ENCODE peak calls at places on chromosome 14, in eight cellular contexts. V is CD4-positive, alpha-beta memory T cell; P is GM23248; E is WERI-Rb-1; R is AG04449; Q is retinal pigment epithelial cell; X is pancreas; C is tibial artery. F is an unnamed sample.

GRCh38 chr14:98952595-98953325 is 319.2 kb downstream of the BCL11B start:
- DNase-seq in V (no peak), P (peak), E (no peak), R (no peak), Q (peak), X (no peak), C (no peak), F (peak)

GRCh38 chr14:51901475-51902024 is 41.1 kb downstream of the GNG2 start:
- DNase-seq in V (peak), P (no peak), E (no peak), R (no peak), Q (no peak), X (no peak), C (no peak), F (no peak)

GRCh38 chr14:20934148-20934762 is 21.0 kb upstream of the RNASE2 start:
- DNase-seq in V (no peak), P (peak), E (peak), R (no peak), Q (no peak), X (peak), C (no peak), F (no peak)

GRCh38 chr14:68593806-68594536 is 198.9 kb downstream of the ZFP36L1 start:
- DNase-seq in V (no peak), P (no peak), E (peak), R (no peak), Q (no peak), X (no peak), C (peak), F (peak)

GRCh38 chr14:101577221-101577909 is 16.1 kb downstream of the DIO3 start:
- DNase-seq in V (no peak), P (no peak), E (no peak), R (no peak), Q (no peak), X (no peak), C (no peak), F (no peak)

GRCh38 chr14:43411841-43412240 is 1095.2 kb downstream of the FSCB start:
- DNase-seq in V (no peak), P (no peak), E (no peak), R (no peak), Q (peak), X (no peak), C (no peak), F (no peak)

GRCh38 chr14:99426265-99426664 is 54.4 kb downstream of the SETD3 start:
- DNase-seq in V (no peak), P (no peak), E (peak), R (no peak), Q (no peak), X (no peak), C (no peak), F (no peak)

GRCh38 chr14:60861545-60862147 is 119.2 kb downstream of the TRMT5 start:
- DNase-seq in V (no peak), P (no peak), E (no peak), R (no peak), Q (no peak), X (no peak), C (no peak), F (no peak)

GRCh38 chr14:55638665-55639064 is 58.7 kb downstream of the KTN1 start:
- DNase-seq in V (no peak), P (peak), E (no peak), R (no peak), Q (no peak), X (no peak), C (no peak), F (no peak)

GRCh38 chr14:79051009-79051710 is 881.0 kb downstream of the NRXN3 start:
- DNase-seq in V (no peak), P (no peak), E (no peak), R (no peak), Q (no peak), X (no peak), C (no peak), F (no peak)

GRCh38 chr14:55122441-55122986 is 6.5 kb upstream of the LGALS3 start:
- DNase-seq in V (no peak), P (no peak), E (no peak), R (no peak), Q (no peak), X (peak), C (no peak), F (no peak)

GRCh38 chr14:93042968-93043940 is 72.5 kb downstream of the ITPK1 start:
- DNase-seq in V (no peak), P (peak), E (peak), R (no peak), Q (peak), X (peak), C (peak), F (no peak)

GRCh38 chr14:52950410-52950897 is 396 bp downstream of the FERMT2 start:
- DNase-seq in V (no peak), P (peak), E (peak), R (no peak), Q (no peak), X (peak), C (peak), F (no peak)

GRCh38 chr14:28780843-28781503 is 14.4 kb downstream of the FOXG1 start:
- DNase-seq in V (no peak), P (no peak), E (no peak), R (no peak), Q (no peak), X (no peak), C (no peak), F (no peak)

GRCh38 chr14:34098985-34099349 is 148.1 kb upstream of the EGLN3 start:
- DNase-seq in V (no peak), P (no peak), E (no peak), R (no peak), Q (no peak), X (no peak), C (no peak), F (no peak)

GRCh38 chr14:37122288-37122687 is 50.1 kb downstream of the SLC25A21 start:
- DNase-seq in V (no peak), P (peak), E (no peak), R (peak), Q (peak), X (no peak), C (no peak), F (peak)

GRCh38 chr14:44897844-44898151 is 63.9 kb downstream of the KLHL28 start:
- DNase-seq in V (no peak), P (no peak), E (no peak), R (no peak), Q (no peak), X (no peak), C (no peak), F (no peak)

GRCh38 chr14:44895716-44896115 is 66.0 kb downstream of the KLHL28 start:
- DNase-seq in V (no peak), P (peak), E (no peak), R (peak), Q (peak), X (no peak), C (no peak), F (peak)

GRCh38 chr14:44896275-44897040 is 65.3 kb downstream of the KLHL28 start:
- DNase-seq in V (no peak), P (no peak), E (no peak), R (no peak), Q (no peak), X (no peak), C (no peak), F (no peak)

GRCh38 chr14:44897041-44897843 is 64.5 kb downstream of the KLHL28 start:
- DNase-seq in V (peak), P (peak), E (peak), R (peak), Q (peak), X (peak), C (peak), F (peak)

DNA sequence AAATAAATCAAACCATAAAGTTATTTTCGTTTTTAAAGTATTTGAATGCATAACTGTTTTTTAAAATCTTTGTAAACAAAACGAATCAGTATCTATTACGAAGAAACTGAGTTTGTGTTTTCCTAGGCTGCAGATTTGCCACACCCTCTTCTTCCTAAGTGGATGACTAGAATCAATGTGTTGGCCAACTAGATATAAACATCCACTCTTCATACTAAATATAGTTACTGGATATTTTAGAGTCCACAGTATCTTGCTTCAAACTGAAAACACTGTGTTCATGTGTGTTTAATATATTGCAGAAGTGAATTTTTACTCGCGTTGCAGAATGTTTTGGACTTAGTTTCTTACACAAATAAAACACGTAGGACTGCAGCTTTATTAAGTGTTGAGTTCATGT is 63.2 kb downstream of the KLHL28 start:
- DNase-seq in V (no peak), P (peak), E (no peak), R (no peak), Q (no peak), X (no peak), C (no peak), F (no peak)
- H3K4me3 ChIP-seq in V (no peak), P (peak), E (no peak), R (peak), Q (no peak), X (peak), C (peak), F (no peak)

GRCh38 chr14:91509083-91509877 is 830 bp downstream of the PPP4R3A start:
- DNase-seq in V (peak), P (peak), E (peak), R (no peak), Q (no peak), X (peak), C (peak), F (no peak)

GRCh38 chr14:91508105-91508504 is 2.0 kb downstream of the PPP4R3A start:
- DNase-seq in V (no peak), P (peak), E (no peak), R (no peak), Q (no peak), X (no peak), C (no peak), F (no peak)

GRCh38 chr14:91510171-91511013 is at the start of gene PPP4R3A:
- DNase-seq in V (peak), P (peak), E (peak), R (peak), Q (peak), X (peak), C (peak), F (peak)

GRCh38 chr14:91511014-91511466 is 930 bp upstream of the PPP4R3A start:
- DNase-seq in V (no peak), P (no peak), E (no peak), R (no peak), Q (no peak), X (no peak), C (no peak), F (no peak)

DNA sequence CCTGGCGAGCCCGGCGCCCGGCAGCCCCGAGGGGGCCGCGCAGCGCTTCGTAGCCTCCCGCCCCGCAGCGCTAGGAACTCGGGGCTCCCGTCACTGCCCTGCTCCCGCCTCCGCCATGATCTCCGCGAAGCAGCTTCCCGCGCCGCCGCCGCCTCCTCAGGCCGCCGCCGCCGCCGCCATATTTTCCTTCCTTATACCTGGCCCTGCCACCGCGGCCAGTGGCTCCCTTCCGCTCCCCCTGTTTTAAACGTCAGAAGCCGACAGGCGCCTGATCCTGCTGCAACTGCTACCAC is 286 bp downstream of the PPP4R3A start:
- DNase-seq in V (no peak), P (peak), E (no peak), R (no peak), Q (no peak), X (no peak), C (no peak), F (no peak)
- H3K4me3 ChIP-seq in V (peak), P (peak), E (peak), R (peak), Q (peak), X (peak), C (peak), F (peak)

GRCh38 chr14:102811254-102811963 is 34.2 kb downstream of the TRAF3 start:
- DNase-seq in V (no peak), P (no peak), E (no peak), R (no peak), Q (no peak), X (no peak), C (no peak), F (no peak)
- H3K4me3 ChIP-seq in V (no peak), P (no peak), E (no peak), R (no peak), Q (no peak), X (no peak), C (no peak), F (no peak)

GRCh38 chr14:76352639-76353281 is 23.2 kb upstream of the ESRRB start:
- DNase-seq in V (peak), P (peak), E (peak), R (no peak), Q (no peak), X (peak), C (no peak), F (peak)
- H3K4me3 ChIP-seq in V (no peak), P (peak), E (peak), R (peak), Q (peak), X (peak), C (peak), F (peak)

GRCh38 chr14:31921741-31922140 is 155.4 kb upstream of the ARHGAP5 start:
- DNase-seq in V (no peak), P (no peak), E (no peak), R (no peak), Q (no peak), X (no peak), C (no peak), F (no peak)
- H3K4me3 ChIP-seq in V (no peak), P (no peak), E (no peak), R (no peak), Q (no peak), X (no peak), C (no peak), F (no peak)

GRCh38 chr14:74160763-74161162 is 76.0 kb downstream of the LIN52 start:
- DNase-seq in V (no peak), P (no peak), E (no peak), R (no peak), Q (no peak), X (no peak), C (no peak), F (no peak)
- H3K4me3 ChIP-seq in V (no peak), P (no peak), E (no peak), R (no peak), Q (no peak), X (no peak), C (no peak), F (no peak)

GRCh38 chr14:72590577-72590976 is 303.3 kb downstream of the DPF3 start:
- DNase-seq in V (peak), P (no peak), E (no peak), R (no peak), Q (no peak), X (no peak), C (no peak), F (no peak)
- H3K4me3 ChIP-seq in V (no peak), P (no peak), E (no peak), R (no peak), Q (no peak), X (no peak), C (no peak), F (no peak)

GRCh38 chr14:65471038-65471878 is 58.7 kb downstream of the FUT8 start:
- DNase-seq in V (no peak), P (no peak), E (no peak), R (no peak), Q (no peak), X (no peak), C (no peak), F (no peak)
- H3K4me3 ChIP-seq in V (no peak), P (no peak), E (no peak), R (no peak), Q (no peak), X (no peak), C (no peak), F (no peak)